ENCODE peak calls at places on chromosomes 13 and 19, in nine cellular contexts. One of them, this sample, is unnamed.
A peak's percentile ranks its signal among the peaks of the same experiment; 100 is the strongest.

GRCh38 chr19:37951816-37952210 is 44.8 kb downstream of the SIPA1L3 start:
- DNase-seq in Caki2: no peak
- DNase-seq in KBM-7: no peak
- DNase-seq in mesothelial cell of epicardium: no peak
- DNase-seq in nephron progenitor cell: no peak
- DNase-seq in NCI-H774: no peak
- DNase-seq in brain microvascular endothelial cell: no peak
- DNase-seq in uterus: no peak
- DNase-seq in activated CD4-positive, alpha-beta memory T cell treated with anti-CD3 and anti-CD28 coated beads, Interleukin-2, amount 10 ng/mL, durations not matched to agents 7 days and 5 days: no peak
- DNase-seq in this sample: no peak

GRCh38 chr19:33205531-33206260 is 11.6 kb downstream of the LRP3 start:
- DNase-seq in Caki2: no peak
- DNase-seq in KBM-7: no peak
- DNase-seq in mesothelial cell of epicardium: no peak
- DNase-seq in nephron progenitor cell: no peak
- DNase-seq in NCI-H774: no peak
- DNase-seq in brain microvascular endothelial cell: no peak
- DNase-seq in uterus: no peak
- DNase-seq in activated CD4-positive, alpha-beta memory T cell treated with anti-CD3 and anti-CD28 coated beads, Interleukin-2, amount 10 ng/mL, durations not matched to agents 7 days and 5 days: no peak
- DNase-seq in this sample: no peak

GRCh38 chr19:51002542-51003311 is 1.3 kb upstream of the KLK8 start:
- DNase-seq in Caki2: peak; percentile 98
- DNase-seq in KBM-7: no peak
- DNase-seq in mesothelial cell of epicardium: no peak
- DNase-seq in nephron progenitor cell: peak; percentile 68
- DNase-seq in NCI-H774: peak; percentile 9
- DNase-seq in brain microvascular endothelial cell: no peak
- DNase-seq in uterus: no peak
- DNase-seq in activated CD4-positive, alpha-beta memory T cell treated with anti-CD3 and anti-CD28 coated beads, Interleukin-2, amount 10 ng/mL, durations not matched to agents 7 days and 5 days: peak; percentile 30
- DNase-seq in this sample: no peak

GRCh38 chr19:55242517-55242916 is 14.0 kb upstream of the TMEM86B start:
- DNase-seq in Caki2: no peak
- DNase-seq in KBM-7: no peak
- DNase-seq in mesothelial cell of epicardium: no peak
- DNase-seq in nephron progenitor cell: no peak
- DNase-seq in NCI-H774: no peak
- DNase-seq in brain microvascular endothelial cell: no peak
- DNase-seq in uterus: no peak
- DNase-seq in activated CD4-positive, alpha-beta memory T cell treated with anti-CD3 and anti-CD28 coated beads, Interleukin-2, amount 10 ng/mL, durations not matched to agents 7 days and 5 days: no peak
- DNase-seq in this sample: no peak

GRCh38 chr13:91313103-91313502 is 34.4 kb upstream of the MIR17HG start:
- DNase-seq in Caki2: no peak
- DNase-seq in KBM-7: peak; percentile 54
- DNase-seq in mesothelial cell of epicardium: no peak
- DNase-seq in nephron progenitor cell: no peak
- DNase-seq in NCI-H774: no peak
- DNase-seq in brain microvascular endothelial cell: peak; percentile 3
- DNase-seq in uterus: no peak
- DNase-seq in activated CD4-positive, alpha-beta memory T cell treated with anti-CD3 and anti-CD28 coated beads, Interleukin-2, amount 10 ng/mL, durations not matched to agents 7 days and 5 days: no peak
- DNase-seq in this sample: no peak

GRCh38 chr19:1453525-1454371 is 3.8 kb downstream of the APC2 start:
- DNase-seq in Caki2: no peak
- DNase-seq in KBM-7: peak; percentile 52
- DNase-seq in mesothelial cell of epicardium: no peak
- DNase-seq in nephron progenitor cell: peak; percentile 55
- DNase-seq in NCI-H774: peak; percentile 9
- DNase-seq in brain microvascular endothelial cell: no peak
- DNase-seq in uterus: peak; percentile 16
- DNase-seq in activated CD4-positive, alpha-beta memory T cell treated with anti-CD3 and anti-CD28 coated beads, Interleukin-2, amount 10 ng/mL, durations not matched to agents 7 days and 5 days: no peak
- DNase-seq in this sample: no peak

GRCh38 chr13:94617389-94618000 is 15.8 kb downstream of the GPR180 start:
- DNase-seq in Caki2: peak; percentile 8
- DNase-seq in KBM-7: peak; percentile 62
- DNase-seq in mesothelial cell of epicardium: no peak
- DNase-seq in nephron progenitor cell: no peak
- DNase-seq in NCI-H774: no peak
- DNase-seq in brain microvascular endothelial cell: no peak
- DNase-seq in uterus: no peak
- DNase-seq in activated CD4-positive, alpha-beta memory T cell treated with anti-CD3 and anti-CD28 coated beads, Interleukin-2, amount 10 ng/mL, durations not matched to agents 7 days and 5 days: no peak
- DNase-seq in this sample: no peak

GRCh38 chr19:3420244-3420755 is 53.9 kb downstream of the NFIC start:
- DNase-seq in Caki2: no peak
- DNase-seq in KBM-7: no peak
- DNase-seq in mesothelial cell of epicardium: no peak
- DNase-seq in nephron progenitor cell: no peak
- DNase-seq in NCI-H774: no peak
- DNase-seq in brain microvascular endothelial cell: no peak
- DNase-seq in uterus: no peak
- DNase-seq in activated CD4-positive, alpha-beta memory T cell treated with anti-CD3 and anti-CD28 coated beads, Interleukin-2, amount 10 ng/mL, durations not matched to agents 7 days and 5 days: no peak
- DNase-seq in this sample: no peak

GRCh38 chr19:5974721-5975387 is 3.1 kb downstream of the RANBP3 start:
- DNase-seq in Caki2: no peak
- DNase-seq in KBM-7: no peak
- DNase-seq in mesothelial cell of epicardium: no peak
- DNase-seq in nephron progenitor cell: no peak
- DNase-seq in NCI-H774: no peak
- DNase-seq in brain microvascular endothelial cell: no peak
- DNase-seq in uterus: no peak
- DNase-seq in activated CD4-positive, alpha-beta memory T cell treated with anti-CD3 and anti-CD28 coated beads, Interleukin-2, amount 10 ng/mL, durations not matched to agents 7 days and 5 days: no peak
- DNase-seq in this sample: no peak

GRCh38 chr13:110714798-110715394 is 1.4 kb downstream of the ING1 start:
- DNase-seq in Caki2: no peak
- DNase-seq in KBM-7: no peak
- DNase-seq in mesothelial cell of epicardium: peak; percentile 44
- DNase-seq in nephron progenitor cell: peak; percentile 63
- DNase-seq in NCI-H774: peak; percentile 92
- DNase-seq in brain microvascular endothelial cell: peak; percentile 18
- DNase-seq in uterus: peak; percentile 66
- DNase-seq in activated CD4-positive, alpha-beta memory T cell treated with anti-CD3 and anti-CD28 coated beads, Interleukin-2, amount 10 ng/mL, durations not matched to agents 7 days and 5 days: peak; percentile 65
- DNase-seq in this sample: peak; percentile 78

GRCh38 chr13:99766641-99767045 is 204.9 kb downstream of the ZIC5 start:
- DNase-seq in Caki2: no peak
- DNase-seq in KBM-7: no peak
- DNase-seq in mesothelial cell of epicardium: no peak
- DNase-seq in nephron progenitor cell: no peak
- DNase-seq in NCI-H774: no peak
- DNase-seq in brain microvascular endothelial cell: peak; percentile 10
- DNase-seq in uterus: no peak
- DNase-seq in activated CD4-positive, alpha-beta memory T cell treated with anti-CD3 and anti-CD28 coated beads, Interleukin-2, amount 10 ng/mL, durations not matched to agents 7 days and 5 days: no peak
- DNase-seq in this sample: no peak

GRCh38 chr13:86841264-86841663 is 829.9 kb upstream of the SLITRK5 start:
- DNase-seq in Caki2: no peak
- DNase-seq in KBM-7: no peak
- DNase-seq in mesothelial cell of epicardium: no peak
- DNase-seq in nephron progenitor cell: no peak
- DNase-seq in NCI-H774: no peak
- DNase-seq in brain microvascular endothelial cell: no peak
- DNase-seq in uterus: no peak
- DNase-seq in activated CD4-positive, alpha-beta memory T cell treated with anti-CD3 and anti-CD28 coated beads, Interleukin-2, amount 10 ng/mL, durations not matched to agents 7 days and 5 days: no peak
- DNase-seq in this sample: no peak

GRCh38 chr19:45154064-45154827 is 6.5 kb downstream of the NKPD1 start:
- DNase-seq in Caki2: peak; percentile 34
- DNase-seq in KBM-7: no peak
- DNase-seq in mesothelial cell of epicardium: no peak
- DNase-seq in nephron progenitor cell: no peak
- DNase-seq in NCI-H774: no peak
- DNase-seq in brain microvascular endothelial cell: peak; percentile 86
- DNase-seq in uterus: no peak
- DNase-seq in activated CD4-positive, alpha-beta memory T cell treated with anti-CD3 and anti-CD28 coated beads, Interleukin-2, amount 10 ng/mL, durations not matched to agents 7 days and 5 days: no peak
- DNase-seq in this sample: peak; percentile 41

GRCh38 chr13:79451500-79451962 is 29.4 kb upstream of the NDFIP2 start:
- DNase-seq in Caki2: peak; percentile 34
- DNase-seq in KBM-7: peak; percentile 68
- DNase-seq in mesothelial cell of epicardium: no peak
- DNase-seq in nephron progenitor cell: no peak
- DNase-seq in NCI-H774: no peak
- DNase-seq in brain microvascular endothelial cell: peak; percentile 96
- DNase-seq in uterus: no peak
- DNase-seq in activated CD4-positive, alpha-beta memory T cell treated with anti-CD3 and anti-CD28 coated beads, Interleukin-2, amount 10 ng/mL, durations not matched to agents 7 days and 5 days: peak; percentile 93
- DNase-seq in this sample: no peak

GRCh38 chr13:80134360-80134759 is 206.6 kb downstream of the SPRY2 start:
- DNase-seq in Caki2: no peak
- DNase-seq in KBM-7: no peak
- DNase-seq in mesothelial cell of epicardium: no peak
- DNase-seq in nephron progenitor cell: no peak
- DNase-seq in NCI-H774: no peak
- DNase-seq in brain microvascular endothelial cell: no peak
- DNase-seq in uterus: no peak
- DNase-seq in activated CD4-positive, alpha-beta memory T cell treated with anti-CD3 and anti-CD28 coated beads, Interleukin-2, amount 10 ng/mL, durations not matched to agents 7 days and 5 days: no peak
- DNase-seq in this sample: no peak

GRCh38 chr19:47057328-47057727 is 8.9 kb upstream of the TMEM160 start:
- DNase-seq in Caki2: no peak
- DNase-seq in KBM-7: no peak
- DNase-seq in mesothelial cell of epicardium: no peak
- DNase-seq in nephron progenitor cell: no peak
- DNase-seq in NCI-H774: no peak
- DNase-seq in brain microvascular endothelial cell: peak; percentile 56
- DNase-seq in uterus: no peak
- DNase-seq in activated CD4-positive, alpha-beta memory T cell treated with anti-CD3 and anti-CD28 coated beads, Interleukin-2, amount 10 ng/mL, durations not matched to agents 7 days and 5 days: no peak
- DNase-seq in this sample: no peak

GRCh38 chr19:48614436-48615144 is at the start of gene FAM83E:
- DNase-seq in Caki2: no peak
- DNase-seq in KBM-7: no peak
- DNase-seq in mesothelial cell of epicardium: no peak
- DNase-seq in nephron progenitor cell: no peak
- DNase-seq in NCI-H774: no peak
- DNase-seq in brain microvascular endothelial cell: no peak
- DNase-seq in uterus: no peak
- DNase-seq in activated CD4-positive, alpha-beta memory T cell treated with anti-CD3 and anti-CD28 coated beads, Interleukin-2, amount 10 ng/mL, durations not matched to agents 7 days and 5 days: no peak
- DNase-seq in this sample: no peak

GRCh38 chr19:49468746-49469447 is 5.1 kb upstream of the FLT3LG start:
- DNase-seq in Caki2: peak; percentile 69
- DNase-seq in KBM-7: peak; percentile 53
- DNase-seq in mesothelial cell of epicardium: no peak
- DNase-seq in nephron progenitor cell: peak; percentile 64
- DNase-seq in NCI-H774: no peak
- DNase-seq in brain microvascular endothelial cell: no peak
- DNase-seq in uterus: peak; percentile 84
- DNase-seq in activated CD4-positive, alpha-beta memory T cell treated with anti-CD3 and anti-CD28 coated beads, Interleukin-2, amount 10 ng/mL, durations not matched to agents 7 days and 5 days: peak; percentile 96
- DNase-seq in this sample: peak; percentile 76

GRCh38 chr19:11269408-11269807 is 7.1 kb upstream of the DOCK6 start:
- DNase-seq in Caki2: no peak
- DNase-seq in KBM-7: peak; percentile 81
- DNase-seq in mesothelial cell of epicardium: no peak
- DNase-seq in nephron progenitor cell: no peak
- DNase-seq in NCI-H774: no peak
- DNase-seq in brain microvascular endothelial cell: no peak
- DNase-seq in uterus: no peak
- DNase-seq in activated CD4-positive, alpha-beta memory T cell treated with anti-CD3 and anti-CD28 coated beads, Interleukin-2, amount 10 ng/mL, durations not matched to agents 7 days and 5 days: no peak
- DNase-seq in this sample: no peak